ENCODE peak calls at places on chromosome 22, in four cellular contexts. One of them, this sample, is unnamed.

GRCh38 chr22:43515902-43516301 is 104.1 kb downstream of the MPPED1 start:
- DNase-seq in EH: no peak
- DNase-seq in stimulated activated CD4-positive, alpha-beta T cell treated with anti-CD3 and anti-CD28 coated beads, Interleukin-1b, Interleukin-23, amount 100 ng/mL, for 1 hour: no peak
- DNase-seq in kidney: peak
- DNase-seq in this sample: no peak

GRCh38 chr22:37563153-37564081 is 3.1 kb downstream of the CDC42EP1 start:
- DNase-seq in EH: peak
- DNase-seq in stimulated activated CD4-positive, alpha-beta T cell treated with anti-CD3 and anti-CD28 coated beads, Interleukin-1b, Interleukin-23, amount 100 ng/mL, for 1 hour: no peak
- DNase-seq in kidney: peak
- DNase-seq in this sample: peak

GRCh38 chr22:41197808-41198585 is 7.1 kb upstream of the L3MBTL2 start:
- DNase-seq in EH: peak
- DNase-seq in stimulated activated CD4-positive, alpha-beta T cell treated with anti-CD3 and anti-CD28 coated beads, Interleukin-1b, Interleukin-23, amount 100 ng/mL, for 1 hour: no peak
- DNase-seq in kidney: peak
- DNase-seq in this sample: no peak

GRCh38 chr22:48592488-48592887 is 1235.2 kb downstream of the BRD1 start:
- DNase-seq in EH: no peak
- DNase-seq in stimulated activated CD4-positive, alpha-beta T cell treated with anti-CD3 and anti-CD28 coated beads, Interleukin-1b, Interleukin-23, amount 100 ng/mL, for 1 hour: no peak
- DNase-seq in kidney: peak
- DNase-seq in this sample: no peak

GRCh38 chr22:36279219-36279666 is 26.3 kb downstream of the APOL1 start:
- DNase-seq in EH: no peak
- DNase-seq in stimulated activated CD4-positive, alpha-beta T cell treated with anti-CD3 and anti-CD28 coated beads, Interleukin-1b, Interleukin-23, amount 100 ng/mL, for 1 hour: no peak
- DNase-seq in kidney: no peak
- DNase-seq in this sample: no peak

GRCh38 chr22:39674536-39674935 is 104.0 kb downstream of the CACNA1I start:
- DNase-seq in EH: peak
- DNase-seq in stimulated activated CD4-positive, alpha-beta T cell treated with anti-CD3 and anti-CD28 coated beads, Interleukin-1b, Interleukin-23, amount 100 ng/mL, for 1 hour: no peak
- DNase-seq in kidney: no peak
- DNase-seq in this sample: no peak

GRCh38 chr22:31646186-31647019 is 15.6 kb downstream of the PISD start:
- DNase-seq in EH: peak
- DNase-seq in stimulated activated CD4-positive, alpha-beta T cell treated with anti-CD3 and anti-CD28 coated beads, Interleukin-1b, Interleukin-23, amount 100 ng/mL, for 1 hour: no peak
- DNase-seq in kidney: peak
- DNase-seq in this sample: peak

GRCh38 chr22:23969071-23969470 is 2.4 kb downstream of the DDTL start:
- DNase-seq in EH: no peak
- DNase-seq in stimulated activated CD4-positive, alpha-beta T cell treated with anti-CD3 and anti-CD28 coated beads, Interleukin-1b, Interleukin-23, amount 100 ng/mL, for 1 hour: no peak
- DNase-seq in kidney: no peak
- DNase-seq in this sample: no peak

GRCh38 chr22:22086501-22087158 is 104.0 kb upstream of the TOP3B start:
- DNase-seq in EH: no peak
- DNase-seq in stimulated activated CD4-positive, alpha-beta T cell treated with anti-CD3 and anti-CD28 coated beads, Interleukin-1b, Interleukin-23, amount 100 ng/mL, for 1 hour: no peak
- DNase-seq in kidney: no peak
- DNase-seq in this sample: peak

GRCh38 chr22:42880815-42881214 is 23.7 kb upstream of the ARFGAP3 start:
- DNase-seq in EH: no peak
- DNase-seq in stimulated activated CD4-positive, alpha-beta T cell treated with anti-CD3 and anti-CD28 coated beads, Interleukin-1b, Interleukin-23, amount 100 ng/mL, for 1 hour: no peak
- DNase-seq in kidney: no peak
- DNase-seq in this sample: no peak

GRCh38 chr22:45678961-45679912 is 7.6 kb downstream of the ATXN10 start:
- DNase-seq in EH: peak
- DNase-seq in stimulated activated CD4-positive, alpha-beta T cell treated with anti-CD3 and anti-CD28 coated beads, Interleukin-1b, Interleukin-23, amount 100 ng/mL, for 1 hour: no peak
- DNase-seq in kidney: no peak
- DNase-seq in this sample: peak

GRCh38 chr22:49983148-49984042 is 22.8 kb downstream of the PIM3 start:
- DNase-seq in EH: no peak
- DNase-seq in stimulated activated CD4-positive, alpha-beta T cell treated with anti-CD3 and anti-CD28 coated beads, Interleukin-1b, Interleukin-23, amount 100 ng/mL, for 1 hour: no peak
- DNase-seq in kidney: peak
- DNase-seq in this sample: no peak

GRCh38 chr22:39439170-39439569 is 17.6 kb upstream of the MGAT3 start:
- DNase-seq in EH: peak
- DNase-seq in stimulated activated CD4-positive, alpha-beta T cell treated with anti-CD3 and anti-CD28 coated beads, Interleukin-1b, Interleukin-23, amount 100 ng/mL, for 1 hour: no peak
- DNase-seq in kidney: no peak
- DNase-seq in this sample: peak

GRCh38 chr22:29197096-29197495 is 8.6 kb upstream of the EMID1 start:
- DNase-seq in EH: no peak
- DNase-seq in stimulated activated CD4-positive, alpha-beta T cell treated with anti-CD3 and anti-CD28 coated beads, Interleukin-1b, Interleukin-23, amount 100 ng/mL, for 1 hour: no peak
- DNase-seq in kidney: peak
- DNase-seq in this sample: no peak

GRCh38 chr22:26713823-26714449 is 56.5 kb downstream of the MIAT start:
- DNase-seq in EH: peak
- DNase-seq in stimulated activated CD4-positive, alpha-beta T cell treated with anti-CD3 and anti-CD28 coated beads, Interleukin-1b, Interleukin-23, amount 100 ng/mL, for 1 hour: no peak
- DNase-seq in kidney: no peak
- DNase-seq in this sample: peak

GRCh38 chr22:38383417-38383816 is 66.2 kb upstream of the CSNK1E start:
- DNase-seq in EH: peak
- DNase-seq in stimulated activated CD4-positive, alpha-beta T cell treated with anti-CD3 and anti-CD28 coated beads, Interleukin-1b, Interleukin-23, amount 100 ng/mL, for 1 hour: no peak
- DNase-seq in kidney: no peak
- DNase-seq in this sample: no peak

GRCh38 chr22:20651286-20651685 is 122.6 kb upstream of the SERPIND1 start:
- DNase-seq in EH: no peak
- DNase-seq in stimulated activated CD4-positive, alpha-beta T cell treated with anti-CD3 and anti-CD28 coated beads, Interleukin-1b, Interleukin-23, amount 100 ng/mL, for 1 hour: no peak
- DNase-seq in kidney: no peak
- DNase-seq in this sample: no peak